ENCODE peak calls at places on chromosomes 13 and 19, in ten cellular contexts. M is body of pancreas, X is DND-41, K is PC-3, O is PC-9, D is psoas muscle, I is A673, N is astrocyte of the cerebellum, R is Peyer's patch, Q is ascending aorta. W is an unnamed sample.

GRCh38 chr13:77460195-77460594 is 75.3 kb upstream of the SCEL start:
- DNase-seq in O (no peak), Q (no peak), K (peak; percentile 1), I (no peak), M (no peak), D (no peak), R (no peak), N (no peak), X (no peak), W (no peak)

GRCh38 chr19:51226068-51226467 is 1.2 kb downstream of the CD33 start:
- DNase-seq in I (no peak), R (no peak), N (no peak), K (no peak), M (no peak), O (no peak), X (no peak), Q (no peak), D (no peak), W (no peak)

GRCh38 chr13:98174321-98174720 is 2.7 kb downstream of the RNF113B start:
- DNase-seq in N (no peak), K (no peak), M (no peak), X (no peak), R (no peak), Q (no peak), O (no peak), I (no peak), D (no peak), W (no peak)

GRCh38 chr19:10961073-10961762 is 388 bp downstream of the SMARCA4 start:
- DNase-seq in X (no peak), M (peak; percentile 38), O (peak; percentile 15), Q (no peak), N (no peak), I (peak; percentile 39), D (peak; percentile 67), R (peak; percentile 60), K (peak; percentile 35), W (peak; percentile 39)

GRCh38 chr13:63287926-63288325 is 1872.3 kb upstream of the PCDH20 start:
- DNase-seq in I (no peak), X (no peak), R (no peak), M (no peak), D (no peak), O (no peak), N (no peak), K (no peak), Q (no peak), W (no peak)

GRCh38 chr19:3324405-3324856 is 42.0 kb upstream of the NFIC start:
- DNase-seq in O (peak; percentile 46), X (peak; percentile 76), K (peak; percentile 51), D (peak; percentile 80), Q (no peak), I (peak; percentile 62), N (no peak), R (peak; percentile 79), M (peak; percentile 73), W (peak; percentile 72)

GRCh38 chr13:111116830-111117229 is 1.7 kb downstream of the ARHGEF7 start:
- DNase-seq in D (no peak), X (no peak), I (no peak), K (no peak), M (no peak), O (no peak), N (no peak), Q (no peak), R (no peak), W (no peak)

GRCh38 chr19:11338569-11339253 is 746 bp downstream of the RAB3D start:
- DNase-seq in M (no peak), X (no peak), O (no peak), I (no peak), R (no peak), N (no peak), D (no peak), K (peak; percentile 44), Q (no peak), W (no peak)

GRCh38 chr13:42420304-42420703 is 148.4 kb downstream of the AKAP11 start:
- DNase-seq in O (no peak), X (no peak), D (no peak), K (no peak), M (no peak), N (no peak), I (no peak), Q (no peak), R (no peak), W (no peak)

GRCh38 chr13:80096383-80096782 is 244.5 kb downstream of the SPRY2 start:
- DNase-seq in R (no peak), X (no peak), I (no peak), Q (no peak), O (no peak), M (no peak), D (no peak), K (no peak), N (no peak), W (no peak)

GRCh38 chr13:60268203-60268555 is 104.5 kb upstream of the DIAPH3 start:
- DNase-seq in I (no peak), D (no peak), X (no peak), N (no peak), M (no peak), K (peak; percentile 37), O (no peak), Q (no peak), R (no peak), W (no peak)

GRCh38 chr19:10294368-10294697 is 4.6 kb downstream of the ICAM5 start:
- DNase-seq in O (no peak), X (no peak), R (peak; percentile 55), N (no peak), Q (no peak), K (no peak), D (no peak), M (no peak), I (no peak), W (peak; percentile 64)

GRCh38 chr13:105202384-105202783 is 1333.1 kb downstream of the EFNB2 start:
- DNase-seq in K (peak; percentile 43), I (peak; percentile 28), X (no peak), O (no peak), M (no peak), D (no peak), N (peak; percentile 41), Q (no peak), R (no peak), W (peak; percentile 18)

GRCh38 chr19:51514866-51515481 is 13.4 kb upstream of the SIGLEC12 start:
- DNase-seq in N (peak; percentile 20), M (no peak), O (no peak), Q (no peak), I (peak; percentile 56), D (no peak), R (no peak), X (peak; percentile 33), K (peak; percentile 89), W (no peak)

GRCh38 chr13:102361113-102361512 is 40.7 kb downstream of the FGF14 start:
- DNase-seq in M (no peak), X (no peak), O (no peak), Q (no peak), I (no peak), R (no peak), D (no peak), N (no peak), K (no peak), W (no peak)

GRCh38 chr19:4343056-4343844 is at the start of gene MPND:
- DNase-seq in X (peak; percentile 94), I (peak; percentile 93), K (peak; percentile 82), N (peak; percentile 29), R (peak; percentile 95), M (peak; percentile 89), D (peak; percentile 94), Q (peak; percentile 66), O (peak; percentile 83), W (peak; percentile 97)

GRCh38 chr13:61600360-61601033 is 184.8 kb upstream of the PCDH20 start:
- DNase-seq in I (no peak), N (no peak), M (no peak), Q (no peak), K (no peak), D (peak; percentile 53), R (no peak), O (no peak), X (no peak), W (no peak)

GRCh38 chr13:92804346-92804745 is 422.3 kb upstream of the GPC6 start:
- DNase-seq in O (no peak), D (no peak), M (no peak), Q (no peak), X (no peak), R (no peak), K (peak; percentile 51), N (no peak), I (no peak), W (no peak)

GRCh38 chr19:43152217-43152616 is 34.1 kb downstream of the PSG5 start:
- DNase-seq in D (no peak), M (no peak), N (no peak), K (peak; percentile 13), X (no peak), R (no peak), O (no peak), Q (no peak), I (no peak), W (no peak)

GRCh38 chr19:18291590-18292459 is 10.4 kb upstream of the JUND start:
- DNase-seq in N (no peak), I (peak; percentile 88), D (peak; percentile 89), O (peak; percentile 69), R (peak; percentile 90), M (peak; percentile 70), K (peak; percentile 35), Q (peak; percentile 81), X (peak; percentile 92), W (peak; percentile 71)

GRCh38 chr19:41335467-41335866 is 18.3 kb downstream of the TGFB1 start:
- DNase-seq in R (no peak), O (no peak), M (no peak), I (no peak), K (peak; percentile 69), X (no peak), N (no peak), Q (no peak), D (no peak), W (no peak)

GRCh38 chr19:53905787-53906186 is 3.3 kb upstream of the CACNG7 start:
- DNase-seq in R (no peak), K (no peak), M (no peak), D (no peak), I (no peak), Q (no peak), N (no peak), X (no peak), O (no peak), W (no peak)
- H3K4me3 ChIP-seq in R (no peak overlapping the region), K (no peak overlapping the region), M (no peak overlapping the region), D (no peak overlapping the region), I (no peak overlapping the region), Q (no peak overlapping the region), N (no peak overlapping the region), X (no peak overlapping the region), O (no peak overlapping the region), W (no peak overlapping the region)

GRCh38 chr13:82993417-82993816 is 888.9 kb downstream of the SLITRK1 start:
- DNase-seq in Q (no peak), D (no peak), O (no peak), R (no peak), I (no peak), N (no peak), X (no peak), M (no peak), K (peak; percentile 2), W (no peak)
- TF ChIP-seq CTCF in Q (no peak), D (no peak), O (no peak), R (no peak), I (no peak), N (no peak), X (no peak), M (no peak), K (no peak), W (no peak)

GRCh38 chr13:82976499-82976898 is 905.8 kb downstream of the SLITRK1 start:
- DNase-seq in O (no peak), K (peak; percentile 2), M (no peak), R (no peak), D (no peak), I (no peak), X (no peak), N (no peak), Q (no peak), W (no peak)
- H3K4me3 ChIP-seq in O (no peak overlapping the region), K (no peak overlapping the region), M (no peak overlapping the region), R (no peak overlapping the region), D (no peak overlapping the region), I (no peak overlapping the region), X (no peak overlapping the region), N (no peak overlapping the region), Q (no peak overlapping the region), W (no peak overlapping the region)

GRCh38 chr13:50387124-50387581 is 371.9 kb downstream of the KCNRG start:
- DNase-seq in K (peak; percentile 9), M (peak; percentile 34), D (peak; percentile 82), R (no peak), X (peak; percentile 52), I (peak; percentile 38), N (no peak), O (peak; percentile 45), Q (peak; percentile 26), W (peak; percentile 82)
- TF ChIP-seq CTCF in K (peak; percentile 24), M (peak; percentile 39), D (no peak), R (no peak), X (peak; percentile 54), I (peak; percentile 43), N (no peak), O (peak; percentile 18), Q (peak; percentile 15), W (peak; percentile 53)